ENCODE peak calls at places on chromosomes 3 and 15, in nine cellular contexts. F is CD4-positive, alpha-beta T cell; P is ovary; M is cardiac muscle cell; Q is choroid plexus epithelial cell; O is left lung; G is GM23338; A is HFFc6; V is GM13977. K is an unnamed sample.

GRCh38 chr15:56969265-56969895 is 50.9 kb downstream of the TCF12 start:
- DNase-seq in F (no peak), P (no peak), M (no peak), Q (no peak), O (no peak), G (no peak), A (no peak), V (no peak), K (no peak)

GRCh38 chr3:149481491-149481890 is 7.0 kb downstream of the TM4SF4 start:
- DNase-seq in F (no peak), P (no peak), M (no peak), Q (no peak), O (no peak), G (no peak), A (no peak), V (no peak), K (no peak)

GRCh38 chr3:129005526-129006303 is 4.6 kb downstream of the EFCC1 start:
- DNase-seq in F (no peak), P (peak; percentile 88), M (peak; percentile 70), Q (peak; percentile 66), O (no peak), G (no peak), A (peak; percentile 7), V (no peak), K (peak; percentile 38)

GRCh38 chr3:38634133-38634532 is 15.4 kb downstream of the SCN5A start:
- DNase-seq in F (no peak), P (no peak), M (peak; percentile 11), Q (peak; percentile 36), O (no peak), G (no peak), A (peak; percentile 57), V (no peak), K (peak; percentile 4)

GRCh38 chr15:95024388-95024787 is 793.0 kb downstream of the MCTP2 start:
- DNase-seq in F (no peak), P (peak; percentile 25), M (peak; percentile 58), Q (peak; percentile 78), O (no peak), G (peak; percentile 86), A (peak; percentile 50), V (no peak), K (no peak)

GRCh38 chr15:100602822-100603393 is 519 bp downstream of the ASB7 start:
- DNase-seq in F (no peak), P (no peak), M (peak; percentile 14), Q (peak; percentile 60), O (no peak), G (peak; percentile 67), A (peak; percentile 36), V (peak; percentile 44), K (peak; percentile 61)

GRCh38 chr15:80384442-80384841 is 19.7 kb upstream of the ARNT2 start:
- DNase-seq in F (no peak), P (no peak), M (no peak), Q (peak; percentile 18), O (no peak), G (no peak), A (no peak), V (no peak), K (no peak)

GRCh38 chr15:72227192-72227586 is 3.8 kb downstream of the PKM start:
- DNase-seq in F (no peak), P (no peak), M (peak; percentile 85), Q (peak; percentile 78), O (no peak), G (no peak), A (peak; percentile 86), V (peak; percentile 45), K (peak; percentile 31)

GRCh38 chr3:47301456-47301855 is 18.7 kb downstream of the KLHL18 start:
- DNase-seq in F (no peak), P (no peak), M (no peak), Q (no peak), O (no peak), G (no peak), A (no peak), V (no peak), K (no peak)

GRCh38 chr3:185070491-185071335 is 82.1 kb downstream of the C3orf70 start:
- DNase-seq in F (no peak), P (no peak), M (peak; percentile 58), Q (peak; percentile 53), O (no peak), G (peak; percentile 73), A (peak; percentile 16), V (no peak), K (no peak)

GRCh38 chr3:149411583-149411982 is 34.1 kb upstream of the TM4SF1 start:
- DNase-seq in F (no peak), P (no peak), M (no peak), Q (no peak), O (no peak), G (no peak), A (no peak), V (no peak), K (no peak)

GRCh38 chr3:149128856-149129255 is 582 bp upstream of the HPS3 start:
- DNase-seq in F (no peak), P (no peak), M (no peak), Q (peak; percentile 16), O (no peak), G (no peak), A (no peak), V (no peak), K (no peak)

GRCh38 chr3:131374741-131375140 is 6.8 kb upstream of the NUDT16 start:
- DNase-seq in F (no peak), P (no peak), M (no peak), Q (no peak), O (no peak), G (no peak), A (no peak), V (no peak), K (no peak)

GRCh38 chr3:97795951-97796350 is 25.9 kb upstream of the CRYBG3 start:
- DNase-seq in F (no peak), P (no peak), M (no peak), Q (no peak), O (no peak), G (no peak), A (no peak), V (no peak), K (no peak)

GRCh38 chr3:97793415-97794019 is 28.3 kb upstream of the CRYBG3 start:
- DNase-seq in F (no peak), P (no peak), M (peak; percentile 76), Q (peak; percentile 81), O (no peak), G (peak; percentile 73), A (peak; percentile 47), V (peak; percentile 13), K (peak; percentile 18)
- TF ChIP-seq CTCF in F (peak; percentile 89), P (peak; percentile 76), M (peak; percentile 73), Q (peak; percentile 69), O (peak; percentile 74), G (peak; percentile 92), A (peak; percentile 93), V (peak; percentile 83), K (peak; percentile 57)

GRCh38 chr3:80526153-80526552 is 758.4 kb upstream of the ROBO1 start:
- DNase-seq in F (no peak), P (no peak), M (no peak), Q (no peak), O (no peak), G (peak; percentile 54), A (no peak), V (no peak), K (no peak)
- TF ChIP-seq CTCF in F (no peak), P (no peak), M (no peak), Q (peak; percentile 41), O (no peak), G (peak; percentile 68), A (no peak), V (peak; percentile 36), K (no peak)

DNA sequence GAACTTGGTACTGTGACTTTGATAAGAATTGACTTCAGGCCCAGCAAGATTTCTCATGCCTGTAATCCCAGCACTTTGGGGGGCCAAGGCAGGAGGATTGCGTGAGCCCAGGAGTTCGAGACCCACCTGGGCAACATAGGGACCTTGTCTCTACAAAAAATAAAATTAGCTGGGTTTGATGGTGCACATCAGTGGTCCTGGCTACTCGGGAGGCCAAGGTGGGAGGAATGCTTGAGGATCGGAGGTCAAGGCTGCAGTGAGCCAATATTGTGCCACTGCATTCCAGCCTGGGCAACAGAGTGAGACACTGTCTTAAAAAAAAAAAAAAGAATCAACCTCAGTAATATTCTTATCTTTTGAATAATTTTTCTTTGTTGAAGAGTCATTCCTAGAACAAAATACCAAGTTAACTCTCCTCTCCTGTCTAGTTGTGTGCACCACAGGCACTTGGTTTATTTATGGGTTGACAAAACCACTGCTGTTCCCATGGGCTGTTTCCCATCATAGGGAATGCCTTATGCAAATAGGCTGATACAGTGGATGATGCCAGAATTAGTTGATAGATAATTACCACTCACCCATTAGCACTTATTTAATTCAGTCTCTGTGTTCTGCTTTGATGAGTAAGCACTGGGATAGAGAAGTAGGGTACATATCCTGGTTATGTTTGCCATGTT is 32.8 kb downstream of the TRAK1 start:
- DNase-seq in F (no peak), P (no peak), M (no peak), Q (no peak), O (no peak), G (no peak), A (no peak), V (no peak), K (no peak)
- TF ChIP-seq CTCF in F (no peak), P (no peak), M (no peak), Q (no peak), O (no peak), G (no peak), A (no peak), V (no peak), K (no peak)

GRCh38 chr3:140972833-140973232 is 31.2 kb downstream of the SLC25A36 start:
- DNase-seq in F (no peak), P (no peak), M (peak; percentile 35), Q (peak; percentile 62), O (no peak), G (peak; percentile 38), A (peak; percentile 26), V (peak; percentile 6), K (no peak)
- TF ChIP-seq CTCF in F (no peak), P (no peak), M (peak; percentile 50), Q (peak; percentile 50), O (peak; percentile 31), G (peak; percentile 53), A (peak; percentile 71), V (peak; percentile 22), K (no peak)

GRCh38 chr3:50672656-50673055 is 2.1 kb upstream of the DOCK3 start:
- DNase-seq in F (no peak), P (no peak), M (no peak), Q (no peak), O (no peak), G (no peak), A (no peak), V (no peak), K (no peak)

GRCh38 chr3:50673937-50674336 is 790 bp upstream of the DOCK3 start:
- DNase-seq in F (no peak), P (no peak), M (no peak), Q (no peak), O (no peak), G (peak; percentile 17), A (no peak), V (no peak), K (no peak)

GRCh38 chr3:50676031-50676705 is 1.4 kb downstream of the DOCK3 start:
- DNase-seq in F (no peak), P (no peak), M (no peak), Q (no peak), O (no peak), G (peak; percentile 58), A (no peak), V (no peak), K (no peak)

GRCh38 chr3:50674349-50675178 is at the start of gene DOCK3:
- DNase-seq in F (peak; percentile 47), P (peak; percentile 58), M (peak; percentile 57), Q (peak; percentile 50), O (peak; percentile 57), G (peak; percentile 83), A (no peak), V (peak; percentile 85), K (no peak)

GRCh38 chr3:50675179-50676030 is 678 bp downstream of the DOCK3 start:
- DNase-seq in F (peak; percentile 43), P (peak; percentile 31), M (no peak), Q (no peak), O (no peak), G (peak; percentile 80), A (no peak), V (peak; percentile 57), K (no peak)
- TF ChIP-seq CTCF in F (peak; percentile 37), P (no peak), M (no peak), Q (peak; percentile 18), O (no peak), G (peak; percentile 52), A (peak; percentile 71), V (peak; percentile 30), K (no peak)